ENCODE peak calls at places on chromosomes 1 and 21, in ten cellular contexts. W is astrocyte, G is neural progenitor cell, U is astrocyte of the spinal cord, L is SK-N-SH, Q is left lung, O is fibroblast of mammary gland, B is tibial artery, H is BJ, D is choroid plexus epithelial cell. Y is an unnamed sample.

GRCh38 chr1:231931846-231932454 is 305.4 kb downstream of the DISC1 start:
- DNase-seq in W (no peak), G (no peak), U (no peak), L (no peak), Q (no peak), O (peak), B (no peak), H (no peak), D (no peak), Y (no peak)

GRCh38 chr1:182723195-182723594 is 38.8 kb upstream of the RGS8 start:
- DNase-seq in W (no peak), G (no peak), U (no peak), L (no peak), Q (no peak), O (no peak), B (peak), H (no peak), D (no peak), Y (no peak)

GRCh38 chr21:36700961-36701911 is 2.3 kb downstream of the SIM2 start:
- DNase-seq in W (no peak), G (peak), U (no peak), L (peak), Q (no peak), O (no peak), B (no peak), H (no peak), D (no peak), Y (no peak)

GRCh38 chr1:111471012-111471411 is 2.8 kb upstream of the C1orf162 start:
- DNase-seq in W (no peak), G (no peak), U (no peak), L (no peak), Q (peak), O (no peak), B (peak), H (no peak), D (no peak), Y (no peak)

GRCh38 chr1:229004227-229004833 is 266.6 kb upstream of the RAB4A start:
- DNase-seq in W (no peak), G (no peak), U (no peak), L (no peak), Q (no peak), O (no peak), B (no peak), H (no peak), D (no peak), Y (no peak)

GRCh38 chr1:34918609-34919561 is 10.6 kb downstream of the DLGAP3 start:
- DNase-seq in W (no peak), G (peak), U (no peak), L (peak), Q (no peak), O (peak), B (no peak), H (no peak), D (no peak), Y (no peak)

GRCh38 chr1:27804791-27805190 is 25.8 kb upstream of the PPP1R8 start:
- DNase-seq in W (no peak), G (no peak), U (no peak), L (no peak), Q (no peak), O (no peak), B (no peak), H (no peak), D (no peak), Y (no peak)

GRCh38 chr21:31974454-31974985 is 101.7 kb downstream of the HUNK start:
- DNase-seq in W (no peak), G (peak), U (no peak), L (no peak), Q (no peak), O (no peak), B (no peak), H (no peak), D (no peak), Y (no peak)

GRCh38 chr1:36539526-36539925 is 56.8 kb upstream of the CSF3R start:
- DNase-seq in W (no peak), G (no peak), U (no peak), L (no peak), Q (no peak), O (no peak), B (no peak), H (no peak), D (no peak), Y (no peak)

GRCh38 chr21:45158491-45159423 is 84.4 kb downstream of the ADARB1 start:
- DNase-seq in W (no peak), G (no peak), U (no peak), L (no peak), Q (no peak), O (no peak), B (no peak), H (no peak), D (no peak), Y (no peak)

GRCh38 chr1:221458430-221459156 is 283.3 kb downstream of the DUSP10 start:
- DNase-seq in W (peak), G (no peak), U (peak), L (peak), Q (no peak), O (peak), B (no peak), H (peak), D (peak), Y (peak)

GRCh38 chr21:44375281-44375651 is 21.8 kb downstream of the TRPM2 start:
- DNase-seq in W (no peak), G (no peak), U (no peak), L (no peak), Q (peak), O (no peak), B (peak), H (no peak), D (no peak), Y (no peak)

GRCh38 chr1:200980452-200980772 is 43.1 kb downstream of the KIF21B start:
- DNase-seq in W (no peak), G (no peak), U (no peak), L (no peak), Q (no peak), O (no peak), B (no peak), H (no peak), D (no peak), Y (no peak)

GRCh38 chr21:44510508-44511218 is 29.3 kb downstream of the KRTAP10-1 start:
- DNase-seq in W (no peak), G (peak), U (no peak), L (peak), Q (peak), O (peak), B (no peak), H (no peak), D (peak), Y (no peak)

GRCh38 chr1:9388628-9389184 is 96.0 kb downstream of the SPSB1 start:
- DNase-seq in W (no peak), G (no peak), U (peak), L (no peak), Q (no peak), O (peak), B (no peak), H (no peak), D (peak), Y (no peak)

GRCh38 chr1:55844322-55844721 is 629.2 kb upstream of the USP24 start:
- DNase-seq in W (no peak), G (no peak), U (no peak), L (no peak), Q (no peak), O (no peak), B (no peak), H (no peak), D (no peak), Y (no peak)

GRCh38 chr1:169100208-169100882 is 6.1 kb upstream of the ATP1B1 start:
- DNase-seq in W (no peak), G (no peak), U (no peak), L (no peak), Q (no peak), O (no peak), B (no peak), H (no peak), D (no peak), Y (no peak)

GRCh38 chr1:169099561-169099960 is 6.9 kb upstream of the ATP1B1 start:
- DNase-seq in W (no peak), G (no peak), U (no peak), L (no peak), Q (no peak), O (no peak), B (no peak), H (no peak), D (no peak), Y (no peak)

GRCh38 chr1:169103002-169103401 is 3.5 kb upstream of the ATP1B1 start:
- DNase-seq in W (no peak), G (no peak), U (no peak), L (no peak), Q (no peak), O (no peak), B (no peak), H (no peak), D (no peak), Y (no peak)

GRCh38 chr1:169102567-169102966 is 3.9 kb upstream of the ATP1B1 start:
- DNase-seq in W (peak), G (peak), U (peak), L (no peak), Q (peak), O (peak), B (no peak), H (no peak), D (peak), Y (no peak)

GRCh38 chr1:169100883-169101214 is 5.6 kb upstream of the ATP1B1 start:
- DNase-seq in W (no peak), G (no peak), U (no peak), L (no peak), Q (no peak), O (no peak), B (no peak), H (no peak), D (no peak), Y (no peak)
- TF ChIP-seq CTCF in W (no peak), G (no peak), U (no peak), L (no peak), Q (no peak), O (no peak), B (no peak), H (no peak), D (no peak), Y (no peak)

DNA sequence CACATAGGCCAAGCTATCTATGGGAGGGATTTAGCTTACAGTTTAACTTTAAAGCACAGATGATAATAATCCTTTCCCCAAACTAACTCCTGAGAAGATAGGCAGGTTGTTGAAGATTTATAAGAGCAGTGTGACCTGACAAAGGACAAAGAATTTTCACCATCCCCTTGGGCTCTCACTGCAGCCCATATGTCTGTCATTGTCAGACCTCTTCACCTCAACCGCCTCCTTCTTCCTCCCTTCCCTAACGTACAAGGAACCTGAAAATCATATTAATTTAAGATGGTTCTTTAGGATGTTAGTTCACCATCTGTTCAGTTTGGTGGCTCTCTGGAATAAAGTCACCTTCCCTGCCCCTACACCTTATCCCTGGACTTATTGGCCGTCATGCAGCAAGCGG is 5.0 kb downstream of the RNU1-2 start:
- DNase-seq in W (no peak), G (no peak), U (no peak), L (no peak), Q (no peak), O (no peak), B (no peak), H (no peak), D (peak), Y (no peak)
- TF ChIP-seq CTCF in W (no peak), G (peak), U (peak), L (peak), Q (no peak), O (peak), B (no peak), H (peak), D (peak), Y (peak)

GRCh38 chr21:26366781-26367180 is 196.2 kb upstream of the APP start:
- DNase-seq in W (no peak), G (no peak), U (peak), L (no peak), Q (no peak), O (peak), B (no peak), H (no peak), D (no peak), Y (no peak)
- TF ChIP-seq CTCF in W (no peak), G (no peak), U (no peak), L (no peak), Q (no peak), O (no peak), B (no peak), H (no peak), D (no peak), Y (no peak)

GRCh38 chr1:77514871-77515776 is 167.3 kb downstream of the ZZZ3 start:
- DNase-seq in W (peak), G (peak), U (peak), L (no peak), Q (no peak), O (peak), B (no peak), H (peak), D (peak), Y (no peak)
- TF ChIP-seq CTCF in W (peak), G (peak), U (peak), L (peak), Q (no peak), O (peak), B (peak), H (peak), D (peak), Y (no peak)

DNA sequence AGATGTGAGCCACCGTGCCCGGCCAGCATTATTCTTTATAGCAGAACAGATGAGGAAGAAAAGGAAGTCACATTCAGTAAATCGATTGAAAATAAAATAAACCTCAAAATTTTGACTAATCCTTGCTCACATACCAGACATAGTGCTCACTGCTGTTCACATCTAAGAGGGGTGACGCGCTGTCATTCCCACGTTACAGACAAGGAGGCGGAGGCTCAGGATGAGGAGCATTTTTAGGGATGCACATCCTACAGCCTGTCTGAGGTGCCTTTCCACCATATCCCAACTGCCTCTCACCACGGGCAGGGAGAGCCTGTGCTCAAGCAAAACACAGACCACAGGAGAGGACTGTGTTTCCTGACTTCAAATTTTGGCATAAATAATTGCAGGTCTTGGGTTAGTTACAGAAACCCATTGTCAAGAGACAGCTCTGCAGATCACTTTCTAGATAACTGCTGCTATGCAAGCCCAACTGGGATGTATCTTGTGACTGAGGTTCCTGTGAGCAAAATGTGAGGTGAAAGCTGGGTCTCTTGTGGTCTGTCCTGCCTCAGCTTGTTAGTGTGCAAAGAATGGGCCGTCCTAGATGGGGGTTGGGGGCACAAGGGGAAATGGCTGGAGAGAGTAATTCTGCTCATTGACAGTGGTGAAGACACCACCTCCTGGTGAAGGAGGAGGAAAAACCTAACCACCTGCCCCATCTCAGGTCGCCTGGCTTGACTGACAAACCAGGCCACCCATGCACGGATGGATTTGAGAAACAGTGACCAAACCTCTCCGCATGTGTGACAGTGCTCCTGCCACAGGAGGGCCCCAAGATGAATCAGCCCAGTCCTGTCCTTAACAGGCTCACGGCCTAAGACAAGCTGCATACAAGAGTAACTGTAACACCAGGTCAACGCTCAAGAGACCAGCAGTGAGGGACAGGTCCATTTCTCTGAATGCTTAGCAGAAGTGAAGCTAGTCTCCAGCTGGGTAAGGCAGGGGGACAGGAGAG is 8.2 kb downstream of the TNN start:
- DNase-seq in W (peak), G (no peak), U (no peak), L (no peak), Q (no peak), O (peak), B (no peak), H (no peak), D (no peak), Y (no peak)
- TF ChIP-seq CTCF in W (no peak), G (no peak), U (no peak), L (no peak), Q (no peak), O (no peak), B (no peak), H (no peak), D (no peak), Y (no peak)

GRCh38 chr1:152458384-152459185 is 44.5 kb upstream of the CRNN start:
- DNase-seq in W (peak), G (peak), U (peak), L (peak), Q (peak), O (peak), B (peak), H (no peak), D (peak), Y (peak)

GRCh38 chr1:152460529-152460899 is 46.5 kb upstream of the CRNN start:
- DNase-seq in W (no peak), G (no peak), U (no peak), L (no peak), Q (no peak), O (no peak), B (no peak), H (no peak), D (no peak), Y (no peak)

GRCh38 chr1:152457071-152457470 is 43.0 kb upstream of the CRNN start:
- DNase-seq in W (no peak), G (no peak), U (no peak), L (no peak), Q (no peak), O (no peak), B (no peak), H (no peak), D (no peak), Y (no peak)

GRCh38 chr1:152459596-152460528 is 45.8 kb upstream of the CRNN start:
- DNase-seq in W (peak), G (peak), U (peak), L (peak), Q (peak), O (peak), B (peak), H (no peak), D (peak), Y (peak)

GRCh38 chr1:152457561-152457960 is 43.5 kb upstream of the CRNN start:
- DNase-seq in W (no peak), G (no peak), U (no peak), L (no peak), Q (no peak), O (no peak), B (no peak), H (no peak), D (no peak), Y (no peak)
- TF ChIP-seq CTCF in W (no peak), G (no peak), U (no peak), L (no peak), Q (no peak), O (no peak), B (no peak), H (no peak), D (no peak), Y (no peak)

DNA sequence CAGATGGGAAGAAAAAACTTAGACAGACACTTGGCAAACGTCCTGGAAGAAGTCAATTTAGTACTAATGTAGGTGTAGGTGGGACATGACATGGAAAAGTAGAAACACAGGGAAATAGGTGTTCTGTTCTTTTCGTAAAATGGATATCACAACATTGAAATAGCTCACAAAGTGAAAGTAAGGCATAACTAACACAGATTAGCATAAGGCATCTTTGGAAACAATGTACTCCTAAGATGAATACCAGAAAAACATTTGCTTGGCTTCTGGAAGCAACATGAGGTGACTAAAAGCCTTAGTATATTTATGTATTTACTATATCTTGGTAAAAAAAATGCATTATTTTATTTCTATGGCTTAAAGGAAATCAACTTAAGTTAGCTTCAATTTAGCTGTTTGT is 61.6 kb downstream of the GORAB start:
- DNase-seq in W (no peak), G (no peak), U (no peak), L (no peak), Q (no peak), O (no peak), B (no peak), H (no peak), D (no peak), Y (no peak)
- TF ChIP-seq CTCF in W (no peak), G (no peak), U (no peak), L (no peak), Q (no peak), O (no peak), B (no peak), H (no peak), D (no peak), Y (no peak)

GRCh38 chr1:14996133-14997050 is 157.2 kb upstream of the TMEM51 start:
- DNase-seq in W (peak), G (peak), U (peak), L (peak), Q (no peak), O (peak), B (peak), H (peak), D (peak), Y (no peak)
- TF ChIP-seq CTCF in W (no peak), G (no peak), U (no peak), L (no peak), Q (no peak), O (no peak), B (no peak), H (no peak), D (no peak), Y (no peak)